ENCODE peak calls at places on chromosome 1, in six cellular contexts. S is SK-N-SH, T is psoas muscle, I is left ventricle myocardium inferior, D is cardiac fibroblast, C is WTC11. V is an unnamed sample.

GRCh38 chr1:59924653-59925052 is 1.9 kb downstream of the CYP2J2 start:
- DNase-seq in T (no peak), C (no peak), S (no peak), D (no peak), I (no peak), V (no peak)

GRCh38 chr1:98316286-98316685 is 345.2 kb upstream of the SNX7 start:
- DNase-seq in T (no peak), C (no peak), I (no peak), S (no peak), D (peak), V (no peak)

GRCh38 chr1:200448034-200448762 is 38.4 kb upstream of the ZNF281 start:
- DNase-seq in I (no peak), T (no peak), D (no peak), S (no peak), C (no peak), V (no peak)

GRCh38 chr1:177305040-177306018 is 134.6 kb downstream of the BRINP2 start:
- DNase-seq in I (no peak), C (no peak), T (no peak), D (no peak), S (peak), V (no peak)

GRCh38 chr1:35261412-35262120 is 6.9 kb upstream of the ZMYM4 start:
- DNase-seq in D (no peak), S (no peak), T (no peak), C (no peak), I (no peak), V (no peak)

GRCh38 chr1:245463392-245464165 is 308.8 kb downstream of the KIF26B start:
- DNase-seq in T (no peak), D (no peak), S (no peak), I (no peak), C (no peak), V (no peak)

GRCh38 chr1:234533975-234534876 is 55.2 kb upstream of the TARBP1 start:
- DNase-seq in D (peak), T (peak), C (no peak), I (peak), S (peak), V (peak)

GRCh38 chr1:41712687-41713086 is 206.0 kb downstream of the HIVEP3 start:
- DNase-seq in C (no peak), T (no peak), D (no peak), S (peak), I (peak), V (no peak)

GRCh38 chr1:90712931-90713618 is 4.0 kb downstream of the BARHL2 start:
- DNase-seq in T (no peak), D (no peak), S (no peak), C (no peak), I (no peak), V (no peak)
- TF ChIP-seq CTCF in T (no peak), D (no peak), S (no peak), C (no peak), I (no peak), V (no peak)

DNA sequence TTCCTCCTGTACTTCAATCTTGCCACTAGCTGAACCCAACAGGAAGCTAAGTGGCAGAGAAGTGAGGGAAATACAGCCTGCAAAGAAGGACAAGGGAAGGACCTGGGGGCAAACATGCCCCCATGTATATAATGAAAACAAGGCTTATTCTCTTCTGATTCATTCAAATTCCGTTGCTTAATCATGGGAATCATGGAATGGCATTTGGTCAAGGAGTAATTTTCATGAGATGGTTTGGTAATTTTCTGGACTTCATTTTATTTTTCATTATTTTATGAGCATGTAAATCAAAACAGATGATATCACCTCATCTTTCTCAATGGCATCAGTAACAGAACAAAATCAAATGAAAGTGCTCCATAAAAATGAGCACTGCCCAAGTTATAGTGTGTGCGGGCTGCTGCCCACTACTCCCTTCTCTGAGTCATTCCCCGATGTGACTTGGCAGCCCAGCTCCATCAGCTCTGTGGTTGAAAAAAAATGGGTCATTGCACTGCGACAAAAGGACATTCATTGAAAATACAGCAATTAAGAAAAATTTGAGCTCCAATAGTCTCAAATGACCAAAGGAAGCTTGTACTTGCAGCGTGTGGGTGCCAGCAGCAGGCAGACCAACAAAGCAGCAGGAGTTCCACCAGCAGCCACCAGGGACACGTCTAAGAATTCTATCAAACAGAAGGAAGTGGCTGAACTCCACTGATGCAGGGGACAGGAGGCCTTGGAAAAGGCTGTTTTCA is 84.3 kb upstream of the VAV3 start:
- DNase-seq in T (peak), C (peak), S (peak), D (peak), I (peak), V (no peak)
- TF ChIP-seq CTCF in T (peak), C (peak), S (peak), D (peak), I (peak), V (peak)

DNA sequence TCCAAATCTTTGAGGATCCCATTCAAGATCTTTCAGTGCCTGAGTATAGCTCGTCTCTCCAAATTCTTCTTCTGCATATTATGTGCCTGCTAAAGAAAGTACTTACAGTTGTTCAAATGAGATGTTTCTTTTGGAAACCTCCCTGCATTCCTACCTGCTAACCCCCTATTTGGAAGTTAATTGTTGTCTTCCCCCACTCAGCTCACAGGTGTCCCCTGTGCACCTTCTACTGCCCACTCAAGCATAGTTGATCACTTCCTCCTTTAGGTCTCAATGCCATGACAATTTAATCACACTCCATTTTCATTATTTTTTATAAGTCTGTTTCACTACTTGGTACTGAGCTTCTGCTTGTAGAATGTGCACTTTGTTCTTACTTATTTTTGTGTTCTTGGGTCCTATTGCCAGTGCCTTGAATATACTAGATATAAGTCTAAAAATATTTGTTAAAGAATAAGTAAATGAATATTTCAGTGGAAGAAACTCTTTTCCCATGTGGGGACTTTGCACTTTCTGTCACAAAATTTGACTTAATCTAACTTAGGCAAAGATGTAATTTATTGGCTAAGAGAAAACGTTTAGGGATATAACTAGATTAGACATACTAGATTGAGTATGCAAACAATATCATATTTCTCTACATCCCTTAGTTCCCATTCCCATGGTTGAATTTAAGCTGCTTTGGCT is 16.2 kb upstream of the PTPRC start:
- DNase-seq in I (no peak), S (no peak), T (no peak), C (no peak), D (no peak), V (no peak)
- TF ChIP-seq CTCF in I (no peak), S (no peak), T (no peak), C (no peak), D (no peak), V (no peak)

GRCh38 chr1:147579532-147580199 is 38.4 kb downstream of the BCL9 start:
- DNase-seq in C (no peak), T (no peak), I (no peak), D (peak), S (no peak), V (no peak)
- TF ChIP-seq CTCF in C (no peak), T (no peak), I (no peak), D (no peak), S (no peak), V (no peak)

GRCh38 chr1:167232801-167233200 is 12.1 kb downstream of the POU2F1 start:
- DNase-seq in D (no peak), I (no peak), C (no peak), S (no peak), T (no peak), V (no peak)
- TF ChIP-seq CTCF in D (no peak), I (no peak), C (no peak), S (no peak), T (no peak), V (no peak)

DNA sequence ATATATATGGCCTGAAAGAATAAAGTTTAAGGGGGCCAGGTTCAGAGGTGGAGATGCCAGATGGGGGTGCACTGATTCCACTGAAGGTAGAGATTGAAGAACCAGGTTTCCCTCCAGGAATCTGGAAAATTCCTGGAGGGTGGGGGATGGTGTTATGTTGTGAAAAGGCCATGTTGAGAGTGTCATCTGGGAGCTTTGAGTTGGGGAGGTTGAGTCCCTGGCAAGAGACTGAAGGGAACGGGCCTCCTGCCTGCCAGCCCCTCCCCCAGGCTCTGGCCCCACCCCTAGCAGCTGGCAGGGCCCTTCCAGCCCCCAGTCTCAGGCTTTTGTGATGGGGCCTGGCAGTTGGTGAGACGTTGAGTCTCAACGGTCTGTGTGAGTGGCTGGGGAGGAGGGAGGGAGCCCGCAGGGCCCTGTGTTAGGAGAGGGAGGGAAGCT is 4.1 kb downstream of the PTPRU start:
- DNase-seq in T (no peak), S (peak), I (no peak), D (no peak), C (no peak), V (no peak)
- TF ChIP-seq CTCF in T (no peak), S (peak), I (no peak), D (no peak), C (no peak), V (peak)